ENCODE peak calls at places on chromosomes 4 and X, in four cellular contexts. G is left ventricle myocardium inferior, B is B cell, N is mesothelial cell of epicardium. P is an unnamed sample.

GRCh38 chrX:72269671-72270251 is 7.3 kb downstream of the RPS4X start:
- DNase-seq in G (no peak), B (no peak), N (no peak), P (no peak)

GRCh38 chr4:53804719-53805118 is 213.4 kb upstream of the LNX1 start:
- DNase-seq in G (no peak), B (peak), N (no peak), P (peak)

GRCh38 chrX:48696301-48697181 is at the start of gene SUV39H1:
- DNase-seq in G (peak), B (peak), N (peak), P (peak)

GRCh38 chr4:32826169-32826568 is 2106.0 kb downstream of the PCDH7 start:
- DNase-seq in N (no peak), G (no peak), B (no peak), P (no peak)

GRCh38 chrX:153469811-153470410 is 465 bp downstream of the HAUS7 start:
- DNase-seq in N (no peak), G (no peak), B (peak), P (peak)

GRCh38 chrX:116975517-116975916 is 512.7 kb upstream of the CT83 start:
- DNase-seq in G (no peak), N (no peak), B (no peak), P (no peak)

GRCh38 chr4:111633663-111634266 is 511.5 kb upstream of the FAM241A start:
- DNase-seq in G (no peak), B (no peak), N (no peak), P (no peak)

GRCh38 chr4:122798101-122798500 is 28.5 kb upstream of the FGF2 start:
- DNase-seq in B (no peak), N (no peak), G (peak), P (no peak)

GRCh38 chrX:122134291-122134690 is 1049.8 kb upstream of the GRIA3 start:
- DNase-seq in B (no peak), G (no peak), N (no peak), P (no peak)

GRCh38 chr4:122003335-122003734 is 51.5 kb upstream of the TRPC3 start:
- DNase-seq in G (no peak), N (no peak), B (no peak), P (peak)

GRCh38 chr4:169791527-169792156 is 33.9 kb upstream of the HPF1 start:
- DNase-seq in G (no peak), N (peak), B (no peak), P (no peak)
- TF ChIP-seq CTCF in G (peak), N (peak), B (no peak), P (no peak)

GRCh38 chr4:160835789-160836188 is 1328.0 kb downstream of the FSTL5 start:
- DNase-seq in G (no peak), N (no peak), B (no peak), P (no peak)
- TF ChIP-seq CTCF in G (no peak), N (no peak), B (no peak), P (no peak)

GRCh38 chr4:26590639-26591038 is 6.8 kb downstream of the TBC1D19 start:
- DNase-seq in B (no peak), G (no peak), N (no peak), P (no peak)

GRCh38 chr4:26594778-26595177 is 10.9 kb downstream of the TBC1D19 start:
- DNase-seq in G (no peak), B (no peak), N (no peak), P (no peak)

GRCh38 chr4:26584725-26585124 is 841 bp downstream of the TBC1D19 start:
- DNase-seq in B (no peak), G (no peak), N (no peak), P (no peak)

GRCh38 chr4:26594371-26594770 is 10.5 kb downstream of the TBC1D19 start:
- DNase-seq in N (no peak), B (no peak), G (no peak), P (no peak)

GRCh38 chr4:26589699-26590098 is 5.8 kb downstream of the TBC1D19 start:
- DNase-seq in G (no peak), B (no peak), N (no peak), P (no peak)
- TF ChIP-seq CTCF in G (no peak), B (no peak), N (no peak), P (no peak)

DNA sequence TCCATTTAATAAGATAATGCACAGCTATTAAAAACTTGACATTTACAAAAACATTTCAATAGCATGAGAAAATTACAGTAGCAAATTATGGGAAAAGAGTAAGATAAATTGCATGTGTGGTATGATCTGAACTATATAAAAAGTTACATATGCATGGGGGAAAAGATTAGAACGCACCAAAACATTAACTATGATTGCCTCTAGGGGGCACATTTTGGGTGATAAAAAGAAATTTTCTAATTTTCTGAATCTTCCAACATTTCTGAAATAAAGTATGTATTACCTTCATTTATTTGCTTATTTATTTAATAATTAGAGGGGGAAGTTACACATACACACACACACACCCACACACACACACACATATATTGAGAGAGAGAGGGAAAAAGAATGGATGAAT is 19.6 kb upstream of the KDM5C start:
- DNase-seq in B (no peak), G (no peak), N (no peak), P (no peak)
- TF ChIP-seq CTCF in B (peak), G (peak), N (peak), P (no peak)

DNA sequence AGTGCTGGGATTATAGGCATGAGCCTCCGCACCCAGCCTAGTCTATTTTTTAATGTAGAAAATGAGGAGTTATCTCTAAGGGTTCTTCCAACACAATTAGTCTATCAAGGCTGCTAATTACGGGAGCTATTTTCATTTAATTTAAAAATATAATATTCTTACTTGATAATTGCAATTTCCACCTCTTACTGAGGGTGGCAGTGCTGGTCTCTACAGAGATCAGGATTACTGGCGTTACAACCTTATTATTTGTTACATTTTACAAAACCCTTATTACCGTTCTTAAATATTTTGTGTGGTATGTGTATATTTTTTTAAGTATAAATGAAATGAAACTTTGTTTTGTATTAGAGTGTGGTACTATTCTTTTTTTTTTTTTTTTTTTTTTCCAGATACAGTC is 17.6 kb upstream of the GK start:
- DNase-seq in B (no peak), G (no peak), N (no peak), P (no peak)
- TF ChIP-seq CTCF in B (peak), G (peak), N (no peak), P (peak)

GRCh38 chr4:89303177-89303576 is 4.4 kb downstream of the GPRIN3 start:
- DNase-seq in G (no peak), B (no peak), N (no peak), P (no peak)
- TF ChIP-seq CTCF in G (peak), B (no peak), N (no peak), P (no peak)

GRCh38 chrX:68732906-68733493 is 85.5 kb downstream of the STARD8 start:
- DNase-seq in N (no peak), B (no peak), G (peak), P (peak)
- TF ChIP-seq CTCF in N (peak), B (peak), G (peak), P (no peak)

DNA sequence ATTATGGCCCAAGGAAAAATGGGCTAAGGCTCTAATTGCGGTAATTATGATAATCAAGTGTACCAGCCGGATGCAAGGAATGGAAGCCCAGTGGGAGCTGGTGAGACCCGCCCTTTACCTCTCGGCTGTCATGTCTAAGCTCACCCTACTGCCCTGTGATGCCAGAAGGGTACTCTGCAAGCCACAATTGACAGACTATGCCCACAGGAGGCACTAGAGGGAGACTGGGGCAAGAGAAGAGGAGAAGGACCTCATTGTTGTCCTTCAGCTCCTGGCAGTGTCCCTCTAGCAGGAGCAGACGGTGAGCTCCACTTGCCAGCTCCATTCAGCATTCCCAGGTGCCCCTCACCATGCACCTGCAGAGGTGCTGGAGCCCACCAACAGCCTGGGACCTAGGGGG is 141.8 kb downstream of the SMIM20 start:
- DNase-seq in N (no peak), B (no peak), G (no peak), P (no peak)
- TF ChIP-seq CTCF in N (no peak), B (no peak), G (no peak), P (no peak)

DNA sequence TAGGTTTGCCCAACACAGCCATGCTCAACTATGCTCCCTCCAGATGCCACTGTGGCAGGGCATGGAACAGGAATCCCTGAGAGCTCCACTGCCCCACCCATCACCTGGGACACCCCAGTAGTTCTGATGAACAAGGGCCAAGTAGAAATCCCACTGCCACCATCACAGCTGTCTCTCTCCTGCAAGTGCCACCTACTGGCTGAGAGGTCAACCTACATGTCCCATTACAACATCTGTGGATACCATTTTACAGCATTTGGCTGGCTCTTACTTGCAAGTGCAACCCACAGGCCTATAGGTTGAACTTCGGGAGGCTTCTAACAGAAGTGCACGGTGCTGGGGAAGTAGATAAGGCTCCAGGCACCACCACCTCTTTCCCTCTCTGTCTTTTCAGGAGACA is 142.5 kb downstream of the CXXC4 start:
- DNase-seq in N (no peak), B (no peak), G (no peak), P (no peak)
- TF ChIP-seq CTCF in N (no peak), B (no peak), G (no peak), P (no peak)

GRCh38 chr4:115058533-115058932 is 54.9 kb downstream of the NDST4 start:
- DNase-seq in G (no peak), B (no peak), N (no peak), P (no peak)

GRCh38 chr4:115053313-115053712 is 60.1 kb downstream of the NDST4 start:
- DNase-seq in G (no peak), B (no peak), N (no peak), P (no peak)

DNA sequence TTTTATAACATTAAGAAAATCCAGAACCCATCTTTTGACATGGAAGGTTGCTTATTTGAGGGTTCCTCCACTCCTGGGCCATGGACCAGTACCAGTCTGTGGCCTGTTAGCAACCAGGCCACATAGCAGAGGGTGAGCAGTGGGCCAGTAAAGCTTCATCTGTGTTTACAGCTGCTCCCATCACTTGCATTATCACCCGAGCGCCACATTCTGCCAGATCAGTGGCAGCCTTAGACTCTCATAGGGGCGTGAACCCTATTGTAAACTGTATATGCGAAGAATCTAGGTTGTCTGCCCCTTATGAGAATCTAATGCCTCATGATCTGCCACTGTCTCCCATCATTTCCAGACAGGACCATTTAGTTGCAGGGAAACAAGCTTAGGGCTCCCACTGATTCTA is 58.6 kb downstream of the NDST4 start:
- DNase-seq in G (no peak), B (no peak), N (no peak), P (no peak)
- TF ChIP-seq CTCF in G (no peak), B (no peak), N (no peak), P (no peak)